ENCODE peak calls at places on chromosomes 13 and 19, in eight cellular contexts. M, A, Y, D, P, X, S and L are unnamed samples.

GRCh38 chr13:113129480-113129879 is 6.9 kb downstream of the F10 start:
- DNase-seq in M (no peak), A (no peak), Y (no peak), D (no peak), P (no peak), X (no peak), S (no peak), L (no peak)

GRCh38 chr19:8306235-8307054 is 1.7 kb downstream of the CD320 start:
- DNase-seq in M (no peak), A (no peak), Y (peak; percentile 4), D (no peak), P (no peak), X (no peak), S (no peak), L (no peak)

GRCh38 chr13:81686877-81687276 is 1346.0 kb upstream of the SPRY2 start:
- DNase-seq in M (no peak), A (no peak), Y (no peak), D (no peak), P (no peak), X (no peak), S (no peak), L (no peak)

GRCh38 chr13:85379991-85380390 is 419.2 kb downstream of the SLITRK6 start:
- DNase-seq in M (no peak), A (no peak), Y (no peak), D (no peak), P (no peak), X (no peak), S (no peak), L (no peak)

GRCh38 chr19:16649734-16650133 is 10.2 kb downstream of the SMIM7 start:
- DNase-seq in M (no peak), A (peak; percentile 24), Y (no peak), D (no peak), P (no peak), X (peak; percentile 54), S (no peak), L (no peak)

GRCh38 chr13:50449465-50449864 is 394.0 kb downstream of the DLEU7 start:
- DNase-seq in M (no peak), A (no peak), Y (no peak), D (no peak), P (no peak), X (no peak), S (no peak), L (no peak)

GRCh38 chr19:21022996-21023395 is 2.5 kb downstream of the ZNF430 start:
- DNase-seq in M (no peak), A (peak; percentile 67), Y (no peak), D (peak; percentile 34), P (peak; percentile 47), X (peak; percentile 82), S (no peak), L (no peak)

GRCh38 chr19:47305309-47305751 is 4.3 kb upstream of the C5AR1 start:
- DNase-seq in M (no peak), A (peak; percentile 95), Y (peak; percentile 77), D (peak; percentile 75), P (no peak), X (peak; percentile 95), S (no peak), L (peak; percentile 25)

GRCh38 chr13:44015808-44016207 is 136.1 kb downstream of the LACC1 start:
- DNase-seq in M (no peak), A (peak; percentile 8), Y (no peak), D (no peak), P (no peak), X (no peak), S (no peak), L (no peak)

GRCh38 chr13:29491248-29491647 is 104.2 kb downstream of the SLC7A1 start:
- DNase-seq in M (no peak), A (no peak), Y (no peak), D (no peak), P (no peak), X (no peak), S (no peak), L (no peak)

GRCh38 chr13:51683537-51684050 is 99.3 kb downstream of the WDFY2 start:
- DNase-seq in M (no peak), A (no peak), Y (no peak), D (no peak), P (no peak), X (no peak), S (no peak), L (no peak)